ENCODE peak calls at places on chromosomes 2 and 18, in eight cellular contexts. E, Z, M, Y, L, C, I and H are unnamed samples. For H3K36me3, the result is how much of the 10 kb centered on the place peaks cover.

GRCh38 chr2:181673178-181673577 is 7.1 kb downstream of the NEUROD1 start:
- DNase-seq in E (no peak), Z (no peak), M (no peak), Y (no peak), L (no peak), C (no peak), I (no peak), H (no peak)

GRCh38 chr2:118048396-118048795 is 34.5 kb upstream of the CCDC93 start:
- DNase-seq in E (no peak), Z (no peak), M (no peak), Y (peak), L (no peak), C (no peak), I (no peak), H (no peak)

GRCh38 chr2:179987916-179988315 is 19.2 kb downstream of the CWC22 start:
- DNase-seq in E (no peak), Z (no peak), M (no peak), Y (no peak), L (no peak), C (no peak), I (no peak), H (no peak)

GRCh38 chr2:213862407-213863076 is 548.3 kb upstream of the VWC2L start:
- DNase-seq in E (no peak), Z (no peak), M (peak), Y (no peak), L (no peak), C (no peak), I (no peak), H (no peak)

GRCh38 chr2:17728210-17728609 is 25.4 kb downstream of the SMC6 start:
- DNase-seq in E (no peak), Z (no peak), M (no peak), Y (no peak), L (no peak), C (no peak), I (no peak), H (no peak)

GRCh38 chr2:231222318-231223000 is 24.0 kb downstream of the ARMC9 start:
- DNase-seq in E (no peak), Z (no peak), M (no peak), Y (peak), L (no peak), C (no peak), I (no peak), H (no peak)

GRCh38 chr2:105261061-105261460 is 19.5 kb downstream of the GPR45 start:
- DNase-seq in E (no peak), Z (peak), M (no peak), Y (peak), L (no peak), C (no peak), I (peak), H (no peak)

GRCh38 chr2:233813236-233814062 is 35.3 kb downstream of the MROH2A start:
- DNase-seq in E (no peak), Z (no peak), M (no peak), Y (no peak), L (peak), C (no peak), I (no peak), H (no peak)

GRCh38 chr2:55761526-55761925 is 67.9 kb upstream of the PNPT1 start:
- DNase-seq in E (peak), Z (peak), M (no peak), Y (peak), L (no peak), C (no peak), I (peak), H (no peak)

GRCh38 chr2:168119519-168120141 is 127.8 kb downstream of the STK39 start:
- DNase-seq in E (peak), Z (no peak), M (peak), Y (peak), L (no peak), C (no peak), I (peak), H (no peak)

GRCh38 chr18:27599202-27599829 is 414.2 kb upstream of the CHST9 start:
- DNase-seq in E (peak), Z (no peak), M (peak), Y (peak), L (no peak), C (no peak), I (peak), H (no peak)

GRCh38 chr18:67104700-67105284 is 411.7 kb downstream of the DSEL start:
- DNase-seq in E (peak), Z (no peak), M (peak), Y (peak), L (no peak), C (peak), I (peak), H (no peak)

GRCh38 chr2:22601007-22601406 is 784.0 kb upstream of the KLHL29 start:
- DNase-seq in E (no peak), Z (no peak), M (no peak), Y (no peak), L (no peak), C (no peak), I (no peak), H (no peak)

GRCh38 chr2:165837122-165837521 is 43.1 kb upstream of the GALNT3 start:
- DNase-seq in E (no peak), Z (no peak), M (peak), Y (peak), L (no peak), C (no peak), I (no peak), H (no peak)

GRCh38 chr18:8389391-8390340 is 219.6 kb upstream of the RAB12 start:
- DNase-seq in E (peak), Z (peak), M (peak), Y (peak), L (no peak), C (peak), I (peak), H (no peak)

GRCh38 chr2:64211471-64211870 is 67.3 kb upstream of the PELI1 start:
- DNase-seq in E (no peak), Z (no peak), M (no peak), Y (no peak), L (no peak), C (no peak), I (no peak), H (no peak)

GRCh38 chr2:202883987-202884675 is 12.6 kb upstream of the ICA1L start:
- DNase-seq in E (no peak), Z (no peak), M (no peak), Y (peak), L (no peak), C (no peak), I (peak), H (no peak)

GRCh38 chr18:57422313-57422872 is 12.8 kb upstream of the ONECUT2 start:
- DNase-seq in E (no peak), Z (no peak), M (no peak), Y (no peak), L (no peak), C (no peak), I (no peak), H (no peak)

GRCh38 chr2:69100220-69100723 is 87.3 kb downstream of the ANTXR1 start:
- DNase-seq in E (peak), Z (no peak), M (no peak), Y (peak), L (no peak), C (peak), I (peak), H (no peak)

GRCh38 chr2:56476509-56477071 is 292.8 kb downstream of the CCDC85A start:
- DNase-seq in E (no peak), Z (no peak), M (no peak), Y (no peak), L (no peak), C (no peak), I (no peak), H (no peak)

GRCh38 chr18:13376841-13377351 is 158.3 kb downstream of the LDLRAD4 start:
- DNase-seq in E (no peak), Z (no peak), M (no peak), Y (no peak), L (no peak), C (no peak), I (no peak), H (peak)

GRCh38 chr2:162582357-162582798 is 238.4 kb downstream of the GCA start:
- DNase-seq in E (no peak), Z (no peak), M (no peak), Y (no peak), L (no peak), C (no peak), I (no peak), H (no peak)

GRCh38 chr18:34701911-34702310 is 8.2 kb upstream of the DTNA start:
- DNase-seq in E (no peak), Z (no peak), M (no peak), Y (no peak), L (no peak), C (no peak), I (no peak), H (no peak)

GRCh38 chr2:168256448-168256847 is 9.1 kb upstream of the STK39 start:
- DNase-seq in E (no peak), Z (no peak), M (no peak), Y (no peak), L (no peak), C (no peak), I (no peak), H (no peak)

GRCh38 chr2:196967126-196967525 is 40.6 kb upstream of the PGAP1 start:
- DNase-seq in E (no peak), Z (no peak), M (peak), Y (peak), L (no peak), C (peak), I (peak), H (no peak)

GRCh38 chr18:51133580-51134160 is 63.8 kb downstream of the MEX3C start:
- DNase-seq in E (no peak), Z (no peak), M (no peak), Y (no peak), L (no peak), C (no peak), I (peak), H (no peak)

GRCh38 chr2:7570247-7570646 is 653.0 kb downstream of the RNF144A start:
- DNase-seq in E (no peak), Z (no peak), M (no peak), Y (no peak), L (no peak), C (no peak), I (no peak), H (no peak)

GRCh38 chr2:236711440-236711839 is 141.8 kb downstream of the ACKR3 start:
- DNase-seq in E (peak), Z (peak), M (no peak), Y (no peak), L (no peak), C (peak), I (peak), H (no peak)

GRCh38 chr18:22102948-22103663 is 66.3 kb upstream of the GATA6 start:
- DNase-seq in E (peak), Z (no peak), M (no peak), Y (no peak), L (no peak), C (no peak), I (peak), H (no peak)

GRCh38 chr2:219648963-219649362 is 21.5 kb downstream of the SLC4A3 start:
- DNase-seq in E (no peak), Z (no peak), M (no peak), Y (no peak), L (no peak), C (no peak), I (no peak), H (no peak)

GRCh38 chr2:12452211-12452610 is 264.5 kb upstream of the TRIB2 start:
- DNase-seq in E (no peak), Z (no peak), M (no peak), Y (peak), L (no peak), C (no peak), I (peak), H (no peak)
- H3K4me3 ChIP-seq in E (no peak), Z (no peak), M (no peak), Y (peak), L (no peak), C (no peak), I (no peak), H (peak)

GRCh38 chr18:59634096-59634495 is 63.1 kb downstream of the CCBE1 start:
- DNase-seq in E (no peak), Z (no peak), M (peak), Y (no peak), L (no peak), C (no peak), I (no peak), H (no peak)

GRCh38 chr18:59639821-59640220 is 57.4 kb downstream of the CCBE1 start:
- DNase-seq in E (no peak), Z (no peak), M (no peak), Y (peak), L (no peak), C (no peak), I (no peak), H (no peak)

GRCh38 chr18:59640721-59641120 is 56.5 kb downstream of the CCBE1 start:
- DNase-seq in E (no peak), Z (no peak), M (no peak), Y (no peak), L (no peak), C (no peak), I (peak), H (no peak)

GRCh38 chr18:59643740-59644139 is 53.5 kb downstream of the CCBE1 start:
- DNase-seq in E (no peak), Z (no peak), M (no peak), Y (no peak), L (no peak), C (no peak), I (no peak), H (no peak)

GRCh38 chr18:59639136-59639535 is 58.1 kb downstream of the CCBE1 start:
- DNase-seq in E (no peak), Z (no peak), M (no peak), Y (peak), L (no peak), C (no peak), I (no peak), H (no peak)
- H3K36me3 ChIP-seq in E (under half), Z (under half), M (under half), Y (under half), L (under half), C (under half), I (under half), H (under half)

DNA sequence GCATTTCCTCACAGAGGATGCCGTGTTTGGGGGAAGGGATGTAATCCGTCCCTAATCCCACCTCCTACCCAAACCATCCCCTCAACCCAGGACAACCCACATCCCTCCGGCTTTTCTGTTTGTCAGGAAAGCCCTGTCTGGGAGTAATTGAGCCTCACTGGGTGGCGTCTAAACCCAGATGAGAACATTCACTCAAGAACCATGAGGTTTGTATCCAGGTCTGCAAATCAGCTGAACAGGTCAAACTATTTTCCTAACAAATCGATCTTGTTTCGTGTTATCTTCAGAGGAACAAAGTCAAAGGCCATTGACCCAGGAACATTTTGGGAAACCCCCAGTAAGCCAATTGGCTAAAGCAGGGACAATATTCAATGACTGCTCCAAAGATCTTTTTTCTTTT is 25.7 kb downstream of the CYP27C1 start:
- DNase-seq in E (no peak), Z (no peak), M (peak), Y (no peak), L (no peak), C (no peak), I (no peak), H (no peak)
- H3K4me3 ChIP-seq in E (no peak), Z (no peak), M (no peak), Y (no peak), L (no peak), C (no peak), I (no peak), H (no peak)

DNA sequence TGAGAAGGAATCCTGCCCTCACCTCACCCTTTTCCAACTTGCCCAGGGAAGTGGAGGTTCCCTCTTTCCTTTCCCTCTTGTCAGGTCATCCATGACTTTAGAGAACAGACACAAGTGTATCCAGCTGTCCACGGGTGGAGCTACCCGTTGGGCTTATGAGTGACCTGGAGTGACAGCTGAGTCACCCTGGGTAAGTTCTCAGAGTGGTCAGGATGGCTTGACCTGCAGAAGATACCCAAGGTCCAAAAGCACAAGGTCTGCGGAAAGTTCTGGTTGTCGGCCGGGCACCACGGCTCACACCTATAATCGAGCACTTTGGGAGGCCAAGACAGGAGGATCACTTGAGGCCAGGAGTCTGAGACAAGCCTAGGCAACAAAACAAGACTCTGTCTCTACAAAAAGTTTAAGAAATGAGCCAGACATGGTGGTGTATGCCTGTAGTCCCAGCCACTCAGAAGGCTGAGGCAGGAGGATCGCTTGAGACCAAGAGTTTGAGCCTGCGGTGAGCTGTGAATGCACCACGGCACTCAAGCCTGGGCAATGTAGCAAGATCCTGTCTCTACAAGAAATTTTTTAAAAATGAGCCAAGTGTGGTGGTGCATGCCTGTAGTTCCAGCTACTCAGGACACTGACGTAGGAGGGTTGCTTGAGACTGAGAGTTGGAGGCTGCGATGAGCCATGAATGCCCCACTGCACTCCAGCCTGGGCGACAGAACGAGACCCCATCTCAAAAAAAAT is 14.0 kb upstream of the CNDP1 start:
- DNase-seq in E (no peak), Z (no peak), M (no peak), Y (no peak), L (peak), C (no peak), I (no peak), H (no peak)
- H3K36me3 ChIP-seq in E (under half), Z (under half), M (under half), Y (under half), L (under half), C (under half), I (under half), H (half or more)

DNA sequence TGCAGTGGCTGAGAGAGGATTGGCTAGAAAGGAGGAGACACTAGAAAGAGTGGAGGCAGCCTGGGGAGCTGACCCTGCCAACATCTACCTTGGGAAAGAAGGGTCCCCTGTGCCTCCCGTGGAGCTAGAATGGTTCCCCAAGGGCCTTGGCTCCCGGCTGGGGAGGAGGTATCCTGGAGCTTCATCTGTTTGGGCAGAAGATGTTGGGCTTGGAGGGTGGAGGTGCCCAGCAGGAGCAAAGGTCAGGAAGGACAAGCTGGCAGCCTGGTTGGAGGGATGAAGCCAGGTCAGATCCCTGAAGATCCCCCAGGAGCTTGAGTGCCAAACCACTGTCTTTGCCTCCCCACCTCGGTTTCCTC is 2.9 kb downstream of the ATP6V1B1 start:
- DNase-seq in E (no peak), Z (no peak), M (no peak), Y (no peak), L (no peak), C (no peak), I (no peak), H (no peak)
- H3K4me3 ChIP-seq in E (no peak), Z (no peak), M (peak), Y (no peak), L (peak), C (no peak), I (no peak), H (no peak)

GRCh38 chr2:42914860-42915259 is 122.5 kb upstream of the HAAO start:
- DNase-seq in E (no peak), Z (no peak), M (no peak), Y (no peak), L (no peak), C (no peak), I (no peak), H (no peak)
- H3K36me3 ChIP-seq in E (under half), Z (under half), M (under half), Y (under half), L (under half), C (under half), I (under half), H (under half)

DNA sequence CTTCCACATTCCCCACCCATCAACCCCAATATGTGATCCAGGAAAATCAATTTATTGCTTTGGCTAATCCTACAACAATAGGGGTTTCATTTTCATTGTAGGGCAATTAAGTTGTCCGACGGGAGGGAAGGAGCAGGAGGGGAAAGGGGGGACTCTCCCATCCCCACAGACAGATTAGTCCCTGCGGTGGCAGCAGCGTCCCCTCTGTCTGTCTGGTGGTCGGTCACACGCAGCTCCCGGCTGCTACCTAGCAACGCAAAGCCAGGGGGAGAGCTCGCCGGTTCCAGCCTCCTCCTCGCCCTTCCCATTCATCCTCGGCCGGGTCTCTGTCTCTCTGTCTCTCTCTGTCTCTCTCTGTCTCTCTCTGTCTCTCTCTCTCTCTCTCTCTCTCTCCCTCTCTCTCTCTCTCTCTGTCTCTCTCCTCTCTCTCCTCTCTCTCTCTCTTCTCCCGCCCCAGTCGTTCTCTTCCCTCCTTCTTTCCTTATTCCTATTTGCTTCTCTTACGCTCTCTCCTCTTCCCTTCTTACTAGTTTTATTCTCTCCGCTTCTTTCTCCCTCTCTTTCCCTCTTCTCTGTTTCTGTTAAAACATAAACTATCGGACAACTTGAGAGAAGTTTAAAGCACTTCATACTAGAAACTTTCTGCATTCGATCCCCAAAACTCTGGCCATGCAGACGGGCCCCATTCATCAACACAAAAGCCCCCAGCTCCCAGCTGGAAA is 1.2 kb downstream of the LRP2 start:
- DNase-seq in E (no peak), Z (no peak), M (peak), Y (no peak), L (no peak), C (no peak), I (no peak), H (no peak)
- H3K4me3 ChIP-seq in E (peak), Z (no peak), M (peak), Y (no peak), L (peak), C (peak), I (peak), H (peak)

GRCh38 chr2:207587305-207587704 is 37.9 kb downstream of the METTL21A start:
- DNase-seq in E (no peak), Z (no peak), M (no peak), Y (no peak), L (no peak), C (no peak), I (no peak), H (no peak)
- H3K36me3 ChIP-seq in E (under half), Z (under half), M (half or more), Y (under half), L (under half), C (under half), I (under half), H (under half)

DNA sequence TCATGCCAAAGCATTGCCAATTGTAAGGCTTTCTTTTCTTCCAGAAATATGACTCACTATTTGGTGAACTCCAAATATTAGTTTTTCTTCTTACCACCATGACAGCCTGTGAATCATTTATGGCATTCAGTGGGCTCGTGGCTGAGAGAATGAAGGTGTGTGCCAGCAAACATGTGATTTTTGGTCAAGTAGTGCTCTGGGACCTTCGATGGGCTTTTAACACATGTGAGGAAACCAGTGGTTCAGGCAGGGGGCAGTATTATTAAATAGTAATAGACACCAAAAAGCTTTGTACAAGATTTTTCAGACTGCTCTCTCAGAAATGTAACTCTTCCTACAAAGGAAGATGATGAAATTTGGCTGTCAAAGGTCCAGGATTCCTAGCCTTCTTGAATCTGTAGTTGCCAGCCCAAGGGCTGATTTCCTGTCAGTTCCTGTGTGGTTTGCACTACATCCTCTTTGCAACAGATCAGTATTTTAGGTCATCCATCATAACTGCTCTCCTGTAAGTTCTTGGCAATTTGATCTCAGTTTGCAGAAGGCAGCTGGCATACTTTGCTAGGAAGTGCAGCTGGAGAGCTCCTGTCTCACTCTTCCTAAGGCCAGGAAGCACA is 64.3 kb downstream of the BABAM2 start:
- DNase-seq in E (peak), Z (peak), M (no peak), Y (peak), L (no peak), C (peak), I (peak), H (no peak)
- H3K4me3 ChIP-seq in E (no peak), Z (no peak), M (no peak), Y (no peak), L (no peak), C (no peak), I (no peak), H (no peak)